ENCODE peak calls at places on chromosomes 6 and 20, in nine cellular contexts. J is uterus, S is heart left ventricle, R is type B pancreatic cell, F is nephron progenitor cell, Y is MCF 10A, N is dorsolateral prefrontal cortex, B is right lobe of liver, Z is mammary epithelial cell. G is an unnamed sample.

GRCh38 chr6:23394699-23395098 is 731.3 kb upstream of the NRSN1 start:
- DNase-seq in B (no peak), J (no peak), S (no peak), F (no peak), Y (no peak), N (no peak), Z (no peak), R (no peak), G (no peak)

GRCh38 chr20:17628101-17628841 is 53.8 kb downstream of the RRBP1 start:
- DNase-seq in S (no peak), J (no peak), B (peak), N (no peak), Z (no peak), R (no peak), F (no peak), Y (no peak), G (no peak)

GRCh38 chr6:9204171-9204570 is 768.8 kb upstream of the SLC35B3 start:
- DNase-seq in N (no peak), B (no peak), R (no peak), Y (peak), F (no peak), S (no peak), Z (peak), J (no peak), G (no peak)

GRCh38 chr20:3465301-3465700 is 5.5 kb upstream of the ATRN start:
- DNase-seq in R (no peak), Z (no peak), Y (no peak), F (no peak), B (no peak), N (no peak), S (no peak), J (no peak), G (no peak)

GRCh38 chr6:41352396-41352795 is 17.0 kb downstream of the NCR2 start:
- DNase-seq in Y (peak), Z (no peak), R (peak), S (no peak), N (no peak), F (no peak), J (no peak), B (no peak), G (no peak)

GRCh38 chr6:44715188-44715587 is 327.7 kb downstream of the CDC5L start:
- DNase-seq in J (no peak), Z (no peak), B (no peak), S (no peak), N (no peak), Y (no peak), F (no peak), R (peak), G (no peak)

GRCh38 chr6:53065266-53066058 is at the start of gene FBXO9:
- DNase-seq in B (peak), Z (no peak), J (peak), N (peak), S (peak), F (peak), R (peak), Y (no peak), G (peak)

GRCh38 chr6:90078513-90079289 is 184.4 kb downstream of the GJA10 start:
- DNase-seq in Z (no peak), J (no peak), F (no peak), S (no peak), B (no peak), Y (no peak), R (no peak), N (no peak), G (no peak)

GRCh38 chr6:134529921-134530320 is 212.0 kb upstream of the SGK1 start:
- DNase-seq in Y (peak), S (no peak), J (no peak), N (no peak), Z (peak), R (no peak), F (no peak), B (no peak), G (no peak)

GRCh38 chr6:79833806-79834205 is 113.5 kb downstream of the ELOVL4 start:
- DNase-seq in J (no peak), B (no peak), Y (no peak), S (no peak), F (no peak), R (no peak), N (no peak), Z (no peak), G (no peak)

GRCh38 chr20:56393133-56393472 is 658 bp downstream of the CSTF1 start:
- DNase-seq in Y (no peak), N (no peak), B (no peak), R (no peak), Z (peak), J (no peak), F (no peak), S (no peak), G (no peak)

GRCh38 chr20:18443841-18444240 is 23.0 kb downstream of the DZANK1 start:
- DNase-seq in S (no peak), F (no peak), Z (no peak), B (no peak), Y (peak), N (no peak), R (no peak), J (no peak), G (no peak)

GRCh38 chr6:134345780-134346179 is 27.9 kb upstream of the SGK1 start:
- DNase-seq in S (peak), R (no peak), Z (no peak), Y (no peak), B (no peak), N (peak), F (no peak), J (no peak), G (no peak)

GRCh38 chr20:51860015-51860882 is 57.9 kb upstream of the SALL4 start:
- DNase-seq in B (no peak), S (no peak), R (no peak), N (no peak), J (no peak), Y (peak), Z (no peak), F (peak), G (no peak)

GRCh38 chr6:86916393-86916792 is 20.9 kb upstream of the HTR1E start:
- DNase-seq in J (no peak), Y (no peak), S (no peak), B (no peak), N (no peak), Z (no peak), F (no peak), R (no peak), G (no peak)

GRCh38 chr20:35226126-35226774 is at the start of gene MMP24:
- DNase-seq in S (no peak), Y (no peak), Z (no peak), B (no peak), J (no peak), R (no peak), N (no peak), F (peak), G (peak)

GRCh38 chr6:44074383-44075136 is 52.7 kb downstream of the MRPL14 start:
- DNase-seq in Y (peak), B (peak), N (peak), S (peak), Z (peak), J (peak), R (no peak), F (peak), G (peak)

GRCh38 chr6:157323924-157324276 is 581 bp upstream of the TMEM242 start:
- DNase-seq in B (peak), S (peak), J (peak), F (peak), R (peak), Y (peak), Z (peak), N (peak), G (peak)

GRCh38 chr20:53621482-53622246 is 28.0 kb upstream of the ZNF217 start:
- DNase-seq in J (peak), Y (peak), N (no peak), F (no peak), R (no peak), B (peak), Z (peak), S (peak), G (no peak)

DNA sequence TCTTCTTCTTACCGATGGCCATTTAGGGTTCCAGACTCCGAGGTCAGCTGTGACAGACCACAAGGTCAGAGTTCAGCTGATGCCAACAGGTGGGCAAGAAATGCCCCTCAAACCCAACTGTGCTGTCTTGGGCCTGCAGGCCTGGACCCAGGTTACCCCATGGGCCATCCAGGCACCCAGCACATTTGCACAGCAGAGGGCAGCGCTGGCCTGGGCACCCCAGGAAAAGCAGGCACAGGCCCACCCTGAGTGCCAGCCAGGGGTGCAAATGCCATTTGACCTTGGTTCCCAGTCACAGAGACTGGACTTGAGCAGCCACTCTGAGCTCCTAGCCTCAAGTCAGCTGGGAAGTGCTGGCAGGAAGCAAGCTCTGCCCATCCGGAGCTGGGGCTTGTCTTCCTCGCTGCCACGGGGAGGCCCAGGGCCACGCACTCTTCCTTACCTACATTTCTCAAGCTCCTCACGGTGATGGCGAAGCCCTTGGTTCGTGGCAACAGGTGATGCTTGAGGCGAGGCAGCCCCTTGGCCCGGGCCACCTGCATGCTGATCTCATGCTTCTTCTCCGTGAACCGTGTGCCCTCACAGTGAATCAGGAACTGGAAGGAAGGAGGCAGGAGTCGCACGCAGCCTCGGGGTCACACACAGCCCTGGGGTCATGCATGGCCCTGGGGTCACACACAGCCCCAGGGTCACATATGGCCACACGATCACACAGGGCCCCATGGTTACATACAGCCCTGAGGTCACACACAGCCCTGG is 120.8 kb downstream of the AGPAT4 start:
- DNase-seq in S (no peak), Z (no peak), B (no peak), J (no peak), N (no peak), R (no peak), F (no peak), Y (peak), G (no peak)
- TF ChIP-seq CTCF in S (no peak), Z (peak), B (peak), J (peak), N (peak), R (peak), F (no peak), Y (peak), G (no peak)

GRCh38 chr6:130730600-130730999 is 96.6 kb upstream of the SMLR1 start:
- DNase-seq in J (no peak), B (no peak), N (no peak), F (no peak), Y (no peak), S (no peak), R (no peak), Z (no peak), G (no peak)
- TF ChIP-seq CTCF in J (no peak), B (no peak), N (no peak), F (no peak), Y (no peak), S (no peak), R (no peak), Z (no peak), G (no peak)

DNA sequence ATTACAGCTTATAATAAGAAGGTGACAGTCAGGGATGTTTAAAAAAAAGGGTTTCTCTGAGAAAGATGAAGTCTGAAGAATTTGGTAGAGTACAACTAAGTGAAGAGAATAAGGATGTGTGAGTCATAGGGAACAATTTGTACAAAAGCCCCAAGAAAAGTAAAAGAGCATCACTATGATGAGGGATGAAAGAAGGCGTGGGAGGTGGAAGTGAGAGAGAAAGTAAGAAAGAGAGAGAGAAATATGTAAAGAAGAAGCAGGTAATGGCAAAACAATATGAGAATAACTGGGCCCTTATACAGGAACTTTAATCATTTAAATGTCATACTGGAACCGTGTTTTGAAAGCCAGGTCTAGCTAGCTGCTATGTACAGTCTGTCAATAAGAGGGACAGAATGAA is 179.4 kb downstream of the ASCC3 start:
- DNase-seq in Z (no peak), N (no peak), B (no peak), S (no peak), R (no peak), J (no peak), F (no peak), Y (no peak), G (no peak)
- TF ChIP-seq CTCF in Z (no peak), N (no peak), B (no peak), S (no peak), R (no peak), J (no peak), F (no peak), Y (no peak), G (no peak)

DNA sequence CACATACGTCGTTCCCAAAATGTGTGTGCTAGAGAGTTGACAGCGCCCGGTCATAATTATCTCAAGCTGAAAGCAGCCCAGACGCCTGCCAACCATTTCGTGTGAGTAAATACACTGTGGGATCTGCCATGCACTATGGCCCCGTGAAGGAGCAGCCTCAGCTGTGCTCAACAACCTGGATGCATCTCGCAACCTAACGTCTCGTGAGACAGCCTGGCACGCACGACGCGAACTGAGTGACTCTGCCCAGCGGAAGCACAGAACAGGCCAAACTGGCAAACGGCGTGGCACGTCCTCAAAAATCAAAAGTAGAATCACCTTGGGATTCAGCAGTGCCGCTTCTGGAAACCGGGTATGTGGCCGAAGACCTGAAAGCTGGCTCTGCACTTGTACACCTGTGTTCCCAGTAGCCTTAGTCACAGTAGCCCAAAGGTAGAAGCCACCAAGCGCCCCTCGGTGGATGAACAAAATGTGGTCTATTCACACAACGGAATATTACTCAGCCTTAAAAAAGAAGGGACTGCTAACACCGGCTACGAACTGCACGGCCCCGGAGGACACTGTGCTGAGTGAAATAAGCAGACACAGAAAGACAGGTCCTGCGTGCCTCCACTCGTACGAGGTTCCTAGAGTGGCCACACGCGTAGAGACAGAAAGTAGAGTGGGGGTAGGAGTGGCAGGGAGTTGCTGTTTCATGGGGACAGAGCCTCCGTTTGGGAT is 27.2 kb upstream of the SLCO4A1 start:
- DNase-seq in J (no peak), S (no peak), F (no peak), N (no peak), Y (no peak), Z (no peak), R (no peak), B (no peak), G (no peak)
- TF ChIP-seq CTCF in J (no peak), S (no peak), F (no peak), N (no peak), Y (no peak), Z (no peak), R (no peak), B (no peak), G (no peak)

GRCh38 chr20:61436674-61437279 is 184.7 kb downstream of the CDH4 start:
- DNase-seq in J (no peak), N (no peak), F (no peak), B (no peak), R (no peak), Y (peak), S (no peak), Z (peak), G (peak)
- TF ChIP-seq CTCF in J (no peak), N (no peak), F (no peak), B (no peak), R (no peak), Y (no peak), S (no peak), Z (no peak), G (no peak)

GRCh38 chr6:1604347-1604990 is 5.2 kb upstream of the FOXC1 start:
- DNase-seq in S (no peak), Y (peak), Z (peak), F (peak), J (no peak), R (no peak), B (peak), N (no peak), G (peak)
- TF ChIP-seq CTCF in S (peak), Y (peak), Z (peak), F (peak), J (peak), R (peak), B (peak), N (peak), G (peak)